ENCODE peak calls at places on chromosomes 7 and 10, in six cellular contexts. M, R, O, P, E and Y are unnamed samples.
A peak's percentile ranks its signal among the peaks of the same experiment; 100 is the strongest.

GRCh38 chr10:72277996-72278667 is 4.4 kb downstream of the DDIT4 start:
- DNase-seq in M (no peak), R (no peak), O (no peak), P (no peak), E (no peak), Y (peak; percentile 52)

GRCh38 chr10:113319450-113319849 is 233.4 kb upstream of the HABP2 start:
- DNase-seq in M (no peak), R (no peak), O (no peak), P (no peak), E (no peak), Y (no peak)

GRCh38 chr10:116826803-116827202 is 22.5 kb upstream of the ENO4 start:
- DNase-seq in M (no peak), R (no peak), O (no peak), P (no peak), E (no peak), Y (no peak)

GRCh38 chr7:77696057-77696642 is at the start of gene RSBN1L:
- DNase-seq in M (peak; percentile 98), R (peak; percentile 99), O (peak; percentile 99), P (peak; percentile 99), E (peak; percentile 99), Y (peak; percentile 99)

GRCh38 chr10:75043256-75044121 is 68.0 kb upstream of the SAMD8 start:
- DNase-seq in M (no peak), R (no peak), O (peak; percentile 14), P (no peak), E (no peak), Y (no peak)

GRCh38 chr10:123945506-123945905 is 53.9 kb upstream of the CPXM2 start:
- DNase-seq in M (no peak), R (no peak), O (no peak), P (no peak), E (no peak), Y (peak; percentile 82)

GRCh38 chr10:3107426-3107961 is 40.1 kb downstream of the PFKP start:
- DNase-seq in M (peak; percentile 80), R (peak; percentile 76), O (no peak), P (no peak), E (peak; percentile 84), Y (no peak)

GRCh38 chr10:15739437-15739970 is 19.8 kb upstream of the ITGA8 start:
- DNase-seq in M (no peak), R (no peak), O (no peak), P (no peak), E (no peak), Y (peak; percentile 34)

GRCh38 chr10:33546031-33546430 is 211.6 kb upstream of the NRP1 start:
- DNase-seq in M (no peak), R (no peak), O (no peak), P (no peak), E (no peak), Y (no peak)

GRCh38 chr7:6536899-6537298 is 14.4 kb downstream of the GRID2IP start:
- DNase-seq in M (no peak), R (no peak), O (no peak), P (peak; percentile 74), E (no peak), Y (peak; percentile 84)

GRCh38 chr10:42781893-42782445 is 626 bp upstream of the BMS1 start:
- DNase-seq in M (no peak), R (no peak), O (no peak), P (no peak), E (no peak), Y (no peak)

GRCh38 chr10:80272793-80273522 is 16.5 kb downstream of the MAT1A start:
- DNase-seq in M (no peak), R (no peak), O (no peak), P (no peak), E (no peak), Y (peak; percentile 45)

GRCh38 chr10:93749218-93749799 is 8.4 kb upstream of the LGI1 start:
- DNase-seq in M (no peak), R (no peak), O (no peak), P (no peak), E (peak; percentile 24), Y (peak; percentile 94)

GRCh38 chr7:95723583-95724180 is 48.7 kb upstream of the DYNC1I1 start:
- DNase-seq in M (no peak), R (no peak), O (no peak), P (peak; percentile 74), E (no peak), Y (peak; percentile 76)

GRCh38 chr7:101602082-101602481 is 27.0 kb downstream of the MYL10 start:
- DNase-seq in M (no peak), R (no peak), O (no peak), P (no peak), E (no peak), Y (no peak)

GRCh38 chr10:44786451-44786850 is 124.7 kb upstream of the TMEM72 start:
- DNase-seq in M (no peak), R (no peak), O (no peak), P (no peak), E (no peak), Y (no peak)

GRCh38 chr10:24318517-24318916 is 109.6 kb downstream of the KIAA1217 start:
- DNase-seq in M (no peak), R (no peak), O (no peak), P (no peak), E (no peak), Y (no peak)

GRCh38 chr10:13222151-13222550 is 12.0 kb downstream of the UCMA start:
- DNase-seq in M (no peak), R (no peak), O (no peak), P (no peak), E (no peak), Y (no peak)

GRCh38 chr10:43461950-43462349 is 25.0 kb downstream of the ZNF487 start:
- DNase-seq in M (no peak), R (no peak), O (peak; percentile 67), P (peak; percentile 81), E (no peak), Y (peak; percentile 80)

GRCh38 chr10:60299961-60300883 is 89.5 kb downstream of the ANK3 start:
- DNase-seq in M (no peak), R (peak; percentile 58), O (no peak), P (peak; percentile 81), E (no peak), Y (peak; percentile 93)

GRCh38 chr7:138891446-138891810 is 89.8 kb downstream of the KIAA1549 start:
- DNase-seq in M (no peak), R (no peak), O (no peak), P (no peak), E (no peak), Y (no peak)

GRCh38 chr7:158468225-158468624 is 119.4 kb downstream of the PTPRN2 start:
- DNase-seq in M (no peak), R (no peak), O (no peak), P (no peak), E (no peak), Y (peak; percentile 60)

GRCh38 chr10:112898540-112899395 is 51.3 kb upstream of the TCF7L2 start:
- DNase-seq in M (no peak), R (no peak), O (no peak), P (peak; percentile 23), E (peak; percentile 21), Y (peak; percentile 95)

GRCh38 chr7:82566752-82567151 is 123.2 kb upstream of the CACNA2D1 start:
- DNase-seq in M (no peak), R (no peak), O (no peak), P (no peak), E (no peak), Y (no peak)

GRCh38 chr7:1359681-1360485 is 99.4 kb downstream of the MICALL2 start:
- DNase-seq in M (peak; percentile 50), R (no peak), O (no peak), P (no peak), E (no peak), Y (no peak)

GRCh38 chr10:63105811-63106755 is 27.0 kb upstream of the NRBF2 start:
- DNase-seq in M (peak; percentile 67), R (peak; percentile 38), O (no peak), P (no peak), E (peak; percentile 46), Y (no peak)

GRCh38 chr10:89837173-89838001 is 136.0 kb downstream of the KIF20B start:
- DNase-seq in M (no peak), R (no peak), O (peak; percentile 34), P (no peak), E (peak; percentile 20), Y (no peak)

GRCh38 chr10:60845038-60845437 is 66.8 kb downstream of the CDK1 start:
- DNase-seq in M (no peak), R (no peak), O (no peak), P (no peak), E (no peak), Y (no peak)

GRCh38 chr7:81789406-81790139 is 19.7 kb upstream of the HGF start:
- DNase-seq in M (no peak), R (no peak), O (no peak), P (no peak), E (no peak), Y (no peak)

GRCh38 chr10:65294329-65294728 is 1631.5 kb upstream of the LRRTM3 start:
- DNase-seq in M (no peak), R (no peak), O (no peak), P (no peak), E (no peak), Y (peak; percentile 86)

GRCh38 chr10:15324611-15325010 is 46.5 kb downstream of the FAM171A1 start:
- DNase-seq in M (no peak), R (no peak), O (no peak), P (no peak), E (no peak), Y (no peak)

DNA sequence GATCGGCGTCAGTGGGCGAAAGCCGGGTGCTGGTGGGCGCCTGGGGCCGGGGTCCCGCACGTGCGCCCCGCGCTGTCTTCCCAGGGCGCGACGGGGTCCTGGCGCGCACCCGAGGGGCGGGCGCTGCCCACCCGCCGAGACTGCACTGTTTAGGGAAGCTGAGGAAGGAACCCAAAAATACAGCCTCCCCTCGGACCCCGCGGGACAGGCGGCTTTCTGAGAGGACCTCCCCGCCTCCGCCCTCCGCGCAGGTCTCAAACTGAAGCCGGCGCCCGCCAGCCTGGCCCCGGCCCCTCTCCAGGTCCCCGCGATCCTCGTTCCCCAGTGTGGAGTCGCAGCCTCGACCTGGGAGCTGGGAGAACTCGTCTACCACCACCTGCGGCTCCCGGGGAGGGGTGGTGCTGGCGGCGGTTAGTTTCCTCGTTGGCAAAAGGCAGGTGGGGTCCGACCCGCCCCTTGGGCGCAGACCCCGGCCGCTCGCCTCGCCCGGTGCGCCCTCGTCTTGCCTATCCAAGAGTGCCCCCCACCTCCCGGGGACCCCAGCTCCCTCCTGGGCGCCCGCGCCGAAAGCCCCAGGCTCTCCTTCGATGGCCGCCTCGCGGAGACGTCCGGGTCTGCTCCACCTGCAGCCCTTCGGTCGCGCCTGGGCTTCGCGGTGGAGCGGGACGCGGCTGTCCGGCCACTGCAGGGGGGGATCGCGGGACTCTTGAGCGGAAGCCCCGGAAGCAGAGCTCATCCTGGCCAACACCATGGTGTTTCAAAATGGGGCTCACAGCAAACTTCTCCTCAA is 1.1 kb downstream of the EGFR start:
- DNase-seq in M (no peak), R (no peak), O (no peak), P (peak; percentile 37), E (no peak), Y (peak; percentile 37)
- H3K4me3 ChIP-seq in M (peak overlapping the region; percentile 91), R (peak overlapping the region; percentile 68), O (no peak overlapping the region), P (peak overlapping the region; percentile 72), E (peak overlapping the region; percentile 84), Y (peak overlapping the region; percentile 19)

GRCh38 chr7:151767557-151767956 is 109.4 kb downstream of the PRKAG2 start:
- DNase-seq in M (no peak), R (no peak), O (no peak), P (no peak), E (no peak), Y (no peak)
- H3K4me1 ChIP-seq in M (no peaks in the 10 kb centered on the region), R (no peaks in the 10 kb centered on the region), O (peaks cover 49% of the 10 kb centered on the region), P (no peaks in the 10 kb centered on the region), E (no peaks in the 10 kb centered on the region), Y (no peaks in the 10 kb centered on the region)

GRCh38 chr7:107049971-107050532 is 5.5 kb downstream of the PRKAR2B start:
- DNase-seq in M (no peak), R (no peak), O (no peak), P (no peak), E (no peak), Y (no peak)
- H3K4me3 ChIP-seq in M (no peak overlapping the region), R (no peak overlapping the region), O (no peak overlapping the region), P (no peak overlapping the region), E (no peak overlapping the region), Y (no peak overlapping the region)

GRCh38 chr10:128286413-128287097 is 160.3 kb upstream of the MKI67 start:
- DNase-seq in M (no peak), R (no peak), O (no peak), P (peak; percentile 62), E (no peak), Y (peak; percentile 15)
- H3K4me1 ChIP-seq in M (peaks cover 5% of the 10 kb centered on the region), R (no peaks in the 10 kb centered on the region), O (no peaks in the 10 kb centered on the region), P (no peaks in the 10 kb centered on the region), E (no peaks in the 10 kb centered on the region), Y (no peaks in the 10 kb centered on the region)